ENCODE peak calls at places on chromosomes 16 and 17, in seven cellular contexts. Y is IMR-90; E is lung; W is GM23248; T is endodermal cell; H is CD8-positive, alpha-beta memory T cell; G is fibroblast of lung. Q is an unnamed sample. For H3K27me3, the result is how much of the 10 kb centered on the place peaks cover.

GRCh38 chr16:68264128-68265077 is at the start of gene SLC7A6:
- DNase-seq in Y (peak), E (peak), W (peak), G (peak), H (peak), T (peak), Q (no peak)

GRCh38 chr16:69123894-69124293 is 8.5 kb downstream of the CHTF8 start:
- DNase-seq in E (no peak), H (peak), G (peak), T (peak), Y (peak), W (peak), Q (no peak)

GRCh38 chr17:80036715-80037477 is 454 bp downstream of the CCDC40 start:
- DNase-seq in G (peak), W (peak), T (peak), Y (no peak), H (peak), E (no peak), Q (no peak)

GRCh38 chr17:14080847-14081251 is 11.5 kb downstream of the COX10 start:
- DNase-seq in E (no peak), Y (no peak), G (peak), W (peak), T (no peak), H (no peak), Q (peak)

GRCh38 chr17:83171661-83172060 is 92.3 kb downstream of the METRNL start:
- DNase-seq in Y (no peak), E (peak), T (peak), H (no peak), W (peak), G (no peak), Q (no peak)

GRCh38 chr16:68367034-68367433 is 56.2 kb downstream of the PRMT7 start:
- DNase-seq in H (no peak), T (peak), E (no peak), W (peak), G (peak), Y (peak), Q (no peak)

GRCh38 chr16:84084570-84085270 is 32.0 kb downstream of the MBTPS1 start:
- DNase-seq in E (peak), H (peak), Y (peak), W (peak), G (peak), T (peak), Q (no peak)

GRCh38 chr17:50881182-50881581 is 15.0 kb upstream of the TOB1 start:
- DNase-seq in H (no peak), E (no peak), G (no peak), W (no peak), Y (no peak), T (peak), Q (no peak)

GRCh38 chr17:44110823-44111633 is 12.4 kb downstream of the HDAC5 start:
- DNase-seq in H (no peak), Y (peak), W (peak), E (peak), G (peak), T (peak), Q (peak)

GRCh38 chr16:324451-325334 is 27.8 kb downstream of the AXIN1 start:
- DNase-seq in T (no peak), H (peak), Y (no peak), E (no peak), G (no peak), W (no peak), Q (no peak)

GRCh38 chr17:79932446-79932845 is 93.2 kb upstream of the CBX4 start:
- DNase-seq in T (no peak), W (no peak), E (no peak), Y (no peak), G (no peak), H (no peak), Q (no peak)

GRCh38 chr17:10748475-10749110 is 18.8 kb upstream of the TMEM220 start:
- DNase-seq in Y (no peak), E (no peak), W (no peak), T (no peak), H (no peak), G (no peak), Q (no peak)

GRCh38 chr16:47826070-47826469 is 329.7 kb downstream of the ABCC12 start:
- DNase-seq in W (no peak), Y (no peak), E (no peak), T (no peak), H (no peak), G (no peak), Q (no peak)

GRCh38 chr17:28407130-28407973 is 1.3 kb upstream of the SLC46A1 start:
- DNase-seq in G (no peak), W (no peak), T (peak), H (no peak), Y (no peak), E (no peak), Q (no peak)

GRCh38 chr17:5584383-5584951 is at the start of gene NLRP1:
- DNase-seq in G (peak), H (peak), T (peak), Y (peak), E (peak), W (peak), Q (peak)

GRCh38 chr16:54284319-54284930 is 2.2 kb downstream of the IRX3 start:
- DNase-seq in E (no peak), T (peak), Y (no peak), W (peak), H (no peak), G (no peak), Q (no peak)

GRCh38 chr17:4195306-4195705 is 52.3 kb downstream of the CYB5D2 start:
- DNase-seq in W (peak), T (no peak), E (no peak), H (no peak), Y (peak), G (peak), Q (no peak)

GRCh38 chr17:82396601-82397435 is 21.3 kb upstream of the HEXD start:
- DNase-seq in H (no peak), W (peak), E (no peak), Y (peak), G (peak), T (no peak), Q (peak)

GRCh38 chr17:78658281-78658785 is 81.1 kb upstream of the DNAH17 start:
- DNase-seq in T (no peak), H (no peak), E (no peak), Y (peak), G (no peak), W (peak), Q (peak)

GRCh38 chr17:4710693-4711634 is 532 bp downstream of the ARRB2 start:
- DNase-seq in Y (no peak), G (no peak), T (no peak), E (peak), W (peak), H (no peak), Q (no peak)

GRCh38 chr16:55184052-55184451 is 140.0 kb upstream of the IRX6 start:
- DNase-seq in G (no peak), T (peak), W (no peak), H (no peak), E (no peak), Y (no peak), Q (no peak)

GRCh38 chr17:16872836-16873653 is 98.9 kb downstream of the TNFRSF13B start:
- DNase-seq in E (peak), G (no peak), Y (no peak), H (no peak), W (peak), T (peak), Q (no peak)

GRCh38 chr16:12366313-12366712 is 389.8 kb downstream of the SNX29 start:
- DNase-seq in W (peak), T (no peak), G (no peak), E (no peak), Y (no peak), H (no peak), Q (no peak)

GRCh38 chr16:57809843-57810196 is 7.5 kb upstream of the KIFC3 start:
- DNase-seq in Y (no peak), H (no peak), W (no peak), G (no peak), E (no peak), T (no peak), Q (no peak)

GRCh38 chr17:77038860-77039555 is 101.8 kb upstream of the SEC14L1 start:
- DNase-seq in T (no peak), Y (no peak), E (no peak), H (no peak), G (no peak), W (no peak), Q (no peak)

GRCh38 chr17:78617371-78618061 is 40.3 kb upstream of the DNAH17 start:
- DNase-seq in H (no peak), E (no peak), Y (no peak), G (no peak), W (no peak), T (no peak), Q (no peak)

GRCh38 chr17:41009301-41009760 is 403 bp upstream of the KRTAP3-1 start:
- DNase-seq in E (no peak), W (no peak), T (peak), H (no peak), Y (no peak), G (no peak), Q (no peak)

GRCh38 chr16:30698816-30699614 is at the start of gene SRCAP:
- DNase-seq in G (peak), E (peak), Y (peak), H (peak), W (peak), T (peak), Q (no peak)

GRCh38 chr16:30694926-30695678 is 3.9 kb upstream of the SRCAP start:
- DNase-seq in H (no peak), W (peak), Y (no peak), G (no peak), T (no peak), E (no peak), Q (no peak)

GRCh38 chr16:30699615-30700099 is 686 bp downstream of the SRCAP start:
- DNase-seq in H (no peak), G (no peak), T (no peak), E (no peak), Y (no peak), W (no peak), Q (no peak)

GRCh38 chr16:30698139-30698815 is 694 bp upstream of the SRCAP start:
- DNase-seq in T (peak), W (peak), E (peak), G (peak), Y (peak), H (peak), Q (peak)

GRCh38 chr16:30697264-30698138 is 1.5 kb upstream of the SRCAP start:
- DNase-seq in T (no peak), E (no peak), H (no peak), G (no peak), Y (peak), W (peak), Q (no peak)
- H3K27me3 ChIP-seq in T (under half), E (under half), H (under half), G (under half), Y (under half), W (under half), Q (under half)

GRCh38 chr16:30355954-30356308 is 823 bp upstream of the CD2BP2 start:
- DNase-seq in T (no peak), G (no peak), Y (no peak), E (no peak), H (no peak), W (peak), Q (no peak)
- H3K4me3 ChIP-seq in T (peak), G (peak), Y (peak), E (peak), H (peak), W (peak), Q (peak)

GRCh38 chr17:66964930-66965800 is 658 bp downstream of the CACNG4 start:
- DNase-seq in H (no peak), Y (no peak), G (no peak), E (no peak), T (peak), W (no peak), Q (no peak)
- H3K27me3 ChIP-seq in H (under half), Y (half or more), G (half or more), E (under half), T (half or more), W (half or more), Q (half or more)

GRCh38 chr17:70050192-70050591 is 24.8 kb upstream of the KCNJ16 start:
- DNase-seq in G (no peak), E (no peak), Y (no peak), H (no peak), T (no peak), W (no peak), Q (peak)

GRCh38 chr17:70047619-70048018 is 27.4 kb upstream of the KCNJ16 start:
- DNase-seq in E (no peak), T (no peak), G (peak), Y (no peak), W (peak), H (no peak), Q (no peak)

GRCh38 chr17:70050931-70051330 is 24.1 kb upstream of the KCNJ16 start:
- DNase-seq in Y (no peak), W (no peak), G (no peak), H (no peak), E (no peak), T (no peak), Q (no peak)

GRCh38 chr17:70053241-70054234 is 21.5 kb upstream of the KCNJ16 start:
- DNase-seq in H (no peak), T (no peak), W (peak), E (no peak), Y (peak), G (peak), Q (no peak)

DNA sequence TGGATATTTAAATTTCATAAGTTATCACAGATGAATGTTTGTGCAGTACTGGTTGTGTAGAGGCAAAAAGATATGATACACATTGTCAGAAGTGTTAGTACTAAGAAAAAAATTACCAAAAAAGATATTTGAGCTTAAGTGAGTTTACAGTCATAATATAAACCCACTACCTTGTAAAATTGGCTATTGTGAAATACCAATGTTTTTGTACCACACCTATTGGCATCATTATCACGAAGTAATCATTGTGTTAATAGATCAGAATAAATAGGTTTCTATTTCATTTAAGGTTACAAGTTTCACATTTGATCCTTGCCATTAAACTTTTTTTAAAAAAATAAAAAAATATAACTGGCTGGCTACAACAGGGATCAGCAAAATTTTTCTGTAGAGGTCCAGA is 27.0 kb upstream of the KCNJ16 start:
- DNase-seq in Y (no peak), W (no peak), H (no peak), G (no peak), T (no peak), E (no peak), Q (no peak)
- H3K4me3 ChIP-seq in Y (no peak), W (no peak), H (no peak), G (no peak), T (no peak), E (no peak), Q (no peak)

GRCh38 chr17:74616696-74617095 is 6.8 kb downstream of the CD300E start:
- DNase-seq in G (no peak), H (no peak), Y (no peak), T (no peak), E (no peak), W (no peak), Q (no peak)

GRCh38 chr17:74618446-74618845 is 5.1 kb downstream of the CD300E start:
- DNase-seq in G (no peak), H (no peak), E (no peak), T (no peak), W (no peak), Y (no peak), Q (no peak)

GRCh38 chr17:74623693-74624093 is at the start of gene CD300E:
- DNase-seq in E (no peak), H (no peak), G (no peak), Y (no peak), T (no peak), W (peak), Q (no peak)

DNA sequence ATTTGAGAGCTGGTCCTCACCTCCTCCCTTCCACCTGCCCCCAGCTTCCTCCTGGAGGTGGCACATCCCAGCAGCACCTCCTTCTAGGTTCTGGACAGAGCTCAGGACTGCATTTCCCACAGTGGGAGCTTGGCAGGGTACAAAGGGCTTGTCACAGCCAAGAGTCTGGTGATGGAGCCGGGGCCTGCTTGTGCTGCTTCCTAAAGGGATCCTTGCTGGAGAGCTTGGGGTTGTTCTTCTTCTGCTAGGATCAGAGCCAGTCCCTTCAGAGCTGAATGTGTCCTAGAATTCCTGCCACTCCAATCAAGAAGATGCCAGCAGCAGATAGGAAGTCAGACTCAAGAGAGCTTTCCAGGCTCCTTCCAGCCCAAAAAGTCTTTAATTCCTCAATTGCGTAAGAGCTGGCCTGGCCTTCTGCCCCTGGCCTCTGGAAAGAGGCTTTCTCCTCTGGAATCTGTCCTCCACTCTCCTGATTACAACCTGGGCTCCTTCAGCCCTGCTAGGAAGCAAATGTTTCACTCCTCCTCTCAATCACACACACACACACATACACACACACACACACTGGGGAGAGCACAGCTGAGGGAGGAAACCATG is 4.4 kb downstream of the CD300E start:
- DNase-seq in H (no peak), T (no peak), Y (no peak), W (peak), E (no peak), G (no peak), Q (no peak)
- H3K27me3 ChIP-seq in H (under half), T (under half), Y (under half), W (under half), E (under half), G (under half), Q (under half)

GRCh38 chr16:66651474-66651765 is 45.1 kb downstream of the CMTM4 start:
- DNase-seq in G (no peak), W (no peak), E (no peak), Y (no peak), H (no peak), T (no peak), Q (no peak)
- H3K4me3 ChIP-seq in G (no peak), W (no peak), E (no peak), Y (no peak), H (peak), T (no peak), Q (no peak)

GRCh38 chr17:39615434-39615833 is 7.7 kb upstream of the NEUROD2 start:
- DNase-seq in W (no peak), G (no peak), E (no peak), Y (no peak), T (no peak), H (no peak), Q (no peak)

GRCh38 chr17:39618252-39618913 is 8.4 kb upstream of the PPP1R1B start:
- DNase-seq in W (peak), T (peak), Y (no peak), H (no peak), G (no peak), E (no peak), Q (no peak)

GRCh38 chr17:39617446-39618251 is 9.1 kb upstream of the PPP1R1B start:
- DNase-seq in Y (peak), H (peak), W (peak), T (peak), E (peak), G (peak), Q (no peak)

GRCh38 chr17:39618956-39619785 is 7.6 kb upstream of the PPP1R1B start:
- DNase-seq in G (no peak), T (no peak), E (no peak), H (no peak), W (no peak), Y (no peak), Q (no peak)

GRCh38 chr17:39617100-39617445 is 9.4 kb upstream of the NEUROD2 start:
- DNase-seq in T (no peak), H (no peak), W (no peak), G (no peak), E (no peak), Y (no peak), Q (no peak)
- H3K27me3 ChIP-seq in T (half or more), H (under half), W (under half), G (under half), E (under half), Y (half or more), Q (under half)

GRCh38 chr16:4319454-4319853 is 3.6 kb downstream of the GLIS2 start:
- DNase-seq in W (peak), E (no peak), Y (no peak), T (no peak), G (no peak), H (peak), Q (no peak)
- H3K4me3 ChIP-seq in W (no peak), E (no peak), Y (no peak), T (no peak), G (no peak), H (no peak), Q (peak)

Q was measured in BJ.